ENCODE peak calls at places on chromosomes 2 and 18, in seven cellular contexts. One of them, this sample, is unnamed.

GRCh38 chr2:10433264-10433947 is 14.7 kb downstream of the ODC1 start:
- DNase-seq in endothelial cell: no peak
- DNase-seq in HuH-7: no peak
- DNase-seq in mucosa of gallbladder: no peak
- DNase-seq in sigmoid colon: no peak
- DNase-seq in glutamatergic neuron: no peak
- DNase-seq in iris pigment epithelial cell: no peak
- DNase-seq in this sample: no peak

GRCh38 chr2:183996825-183997823 is 601.2 kb upstream of the ZNF804A start:
- DNase-seq in mucosa of gallbladder: no peak
- DNase-seq in sigmoid colon: no peak
- DNase-seq in glutamatergic neuron: no peak
- DNase-seq in HuH-7: peak; percentile 4
- DNase-seq in endothelial cell: no peak
- DNase-seq in iris pigment epithelial cell: peak; percentile 8
- DNase-seq in this sample: no peak

GRCh38 chr2:40037303-40037702 is 258.2 kb upstream of the THUMPD2 start:
- DNase-seq in sigmoid colon: no peak
- DNase-seq in endothelial cell: no peak
- DNase-seq in mucosa of gallbladder: peak; percentile 14
- DNase-seq in HuH-7: no peak
- DNase-seq in glutamatergic neuron: no peak
- DNase-seq in iris pigment epithelial cell: no peak
- DNase-seq in this sample: no peak

GRCh38 chr2:231286964-231287363 is 88.5 kb downstream of the ARMC9 start:
- DNase-seq in sigmoid colon: no peak
- DNase-seq in mucosa of gallbladder: no peak
- DNase-seq in HuH-7: no peak
- DNase-seq in endothelial cell: no peak
- DNase-seq in glutamatergic neuron: no peak
- DNase-seq in iris pigment epithelial cell: no peak
- DNase-seq in this sample: no peak

GRCh38 chr2:104545055-104545454 is 308.9 kb upstream of the POU3F3 start:
- DNase-seq in endothelial cell: no peak
- DNase-seq in HuH-7: no peak
- DNase-seq in mucosa of gallbladder: no peak
- DNase-seq in sigmoid colon: no peak
- DNase-seq in iris pigment epithelial cell: no peak
- DNase-seq in glutamatergic neuron: no peak
- DNase-seq in this sample: no peak

GRCh38 chr18:50277935-50278334 is 3.4 kb downstream of the MBD1 start:
- DNase-seq in endothelial cell: no peak
- DNase-seq in HuH-7: no peak
- DNase-seq in glutamatergic neuron: no peak
- DNase-seq in iris pigment epithelial cell: peak; percentile 90
- DNase-seq in sigmoid colon: no peak
- DNase-seq in mucosa of gallbladder: no peak
- DNase-seq in this sample: no peak

GRCh38 chr2:149098722-149099121 is 60.2 kb downstream of the LYPD6B start:
- DNase-seq in sigmoid colon: no peak
- DNase-seq in glutamatergic neuron: no peak
- DNase-seq in iris pigment epithelial cell: peak; percentile 51
- DNase-seq in endothelial cell: no peak
- DNase-seq in mucosa of gallbladder: peak; percentile 62
- DNase-seq in HuH-7: no peak
- DNase-seq in this sample: no peak

GRCh38 chr2:28635251-28635650 is 116.4 kb upstream of the PPP1CB start:
- DNase-seq in sigmoid colon: peak; percentile 69
- DNase-seq in mucosa of gallbladder: peak; percentile 45
- DNase-seq in HuH-7: no peak
- DNase-seq in glutamatergic neuron: no peak
- DNase-seq in endothelial cell: no peak
- DNase-seq in iris pigment epithelial cell: peak; percentile 76
- DNase-seq in this sample: peak; percentile 52

GRCh38 chr18:75456277-75456676 is 28.8 kb upstream of the SMIM21 start:
- DNase-seq in sigmoid colon: no peak
- DNase-seq in HuH-7: no peak
- DNase-seq in iris pigment epithelial cell: no peak
- DNase-seq in mucosa of gallbladder: no peak
- DNase-seq in endothelial cell: no peak
- DNase-seq in glutamatergic neuron: no peak
- DNase-seq in this sample: no peak

GRCh38 chr2:40457846-40458245 is 6.0 kb upstream of the SLC8A1 start:
- DNase-seq in HuH-7: no peak
- DNase-seq in iris pigment epithelial cell: no peak
- DNase-seq in sigmoid colon: no peak
- DNase-seq in mucosa of gallbladder: no peak
- DNase-seq in endothelial cell: no peak
- DNase-seq in glutamatergic neuron: no peak
- DNase-seq in this sample: no peak

GRCh38 chr2:195594916-195595694 is 61.9 kb upstream of the SLC39A10 start:
- DNase-seq in mucosa of gallbladder: peak; percentile 38
- DNase-seq in HuH-7: no peak
- DNase-seq in glutamatergic neuron: no peak
- DNase-seq in endothelial cell: no peak
- DNase-seq in iris pigment epithelial cell: no peak
- DNase-seq in sigmoid colon: no peak
- DNase-seq in this sample: no peak

GRCh38 chr2:199466704-199467461 is 9.1 kb upstream of the SATB2 start:
- DNase-seq in HuH-7: no peak
- DNase-seq in endothelial cell: peak; percentile 35
- DNase-seq in sigmoid colon: no peak
- DNase-seq in glutamatergic neuron: peak; percentile 38
- DNase-seq in iris pigment epithelial cell: no peak
- DNase-seq in mucosa of gallbladder: no peak
- DNase-seq in this sample: no peak

GRCh38 chr2:29129586-29130281 is 14.5 kb downstream of the CLIP4 start:
- DNase-seq in sigmoid colon: no peak
- DNase-seq in glutamatergic neuron: no peak
- DNase-seq in mucosa of gallbladder: no peak
- DNase-seq in iris pigment epithelial cell: no peak
- DNase-seq in HuH-7: no peak
- DNase-seq in endothelial cell: no peak
- DNase-seq in this sample: no peak

GRCh38 chr2:226002438-226002837 is 602.9 kb downstream of the NYAP2 start:
- DNase-seq in endothelial cell: no peak
- DNase-seq in sigmoid colon: no peak
- DNase-seq in glutamatergic neuron: no peak
- DNase-seq in iris pigment epithelial cell: peak; percentile 90
- DNase-seq in HuH-7: no peak
- DNase-seq in mucosa of gallbladder: no peak
- DNase-seq in this sample: peak; percentile 35

GRCh38 chr2:46984642-46985476 is 69.3 kb upstream of the MCFD2 start:
- DNase-seq in mucosa of gallbladder: peak; percentile 52
- DNase-seq in HuH-7: no peak
- DNase-seq in sigmoid colon: peak; percentile 91
- DNase-seq in endothelial cell: no peak
- DNase-seq in glutamatergic neuron: no peak
- DNase-seq in iris pigment epithelial cell: peak; percentile 93
- DNase-seq in this sample: peak; percentile 71

GRCh38 chr2:223846524-223846923 is 9.1 kb upstream of the AP1S3 start:
- DNase-seq in endothelial cell: no peak
- DNase-seq in mucosa of gallbladder: no peak
- DNase-seq in sigmoid colon: no peak
- DNase-seq in glutamatergic neuron: no peak
- DNase-seq in HuH-7: no peak
- DNase-seq in iris pigment epithelial cell: peak; percentile 95
- DNase-seq in this sample: no peak

GRCh38 chr18:58942486-58942885 is 77.8 kb downstream of the ZNF532 start:
- DNase-seq in iris pigment epithelial cell: peak; percentile 61
- DNase-seq in HuH-7: peak; percentile 25
- DNase-seq in sigmoid colon: no peak
- DNase-seq in mucosa of gallbladder: no peak
- DNase-seq in endothelial cell: no peak
- DNase-seq in glutamatergic neuron: no peak
- DNase-seq in this sample: no peak

GRCh38 chr2:197813093-197813787 is 8.8 kb downstream of the PLCL1 start:
- DNase-seq in HuH-7: peak; percentile 38
- DNase-seq in glutamatergic neuron: no peak
- DNase-seq in iris pigment epithelial cell: peak; percentile 42
- DNase-seq in mucosa of gallbladder: no peak
- DNase-seq in endothelial cell: no peak
- DNase-seq in sigmoid colon: no peak
- DNase-seq in this sample: no peak

GRCh38 chr2:54575379-54575888 is 119.3 kb downstream of the SPTBN1 start:
- DNase-seq in HuH-7: no peak
- DNase-seq in endothelial cell: no peak
- DNase-seq in glutamatergic neuron: no peak
- DNase-seq in sigmoid colon: peak; percentile 65
- DNase-seq in iris pigment epithelial cell: peak; percentile 92
- DNase-seq in mucosa of gallbladder: no peak
- DNase-seq in this sample: no peak

GRCh38 chr2:72813841-72814240 is 12.0 kb downstream of the EXOC6B start:
- DNase-seq in sigmoid colon: no peak
- DNase-seq in endothelial cell: no peak
- DNase-seq in glutamatergic neuron: no peak
- DNase-seq in mucosa of gallbladder: no peak
- DNase-seq in iris pigment epithelial cell: peak; percentile 82
- DNase-seq in HuH-7: no peak
- DNase-seq in this sample: no peak

GRCh38 chr2:128306931-128307460 is 11.7 kb downstream of the HS6ST1 start:
- DNase-seq in glutamatergic neuron: peak; percentile 34
- DNase-seq in iris pigment epithelial cell: no peak
- DNase-seq in sigmoid colon: peak; percentile 70
- DNase-seq in mucosa of gallbladder: no peak
- DNase-seq in HuH-7: no peak
- DNase-seq in endothelial cell: no peak
- DNase-seq in this sample: peak; percentile 20

GRCh38 chr2:160869411-160869810 is 290.8 kb upstream of the TANK start:
- DNase-seq in sigmoid colon: no peak
- DNase-seq in mucosa of gallbladder: no peak
- DNase-seq in glutamatergic neuron: no peak
- DNase-seq in iris pigment epithelial cell: peak; percentile 94
- DNase-seq in HuH-7: peak; percentile 11
- DNase-seq in endothelial cell: no peak
- DNase-seq in this sample: no peak

GRCh38 chr2:30232027-30232800 is 880 bp downstream of the LBH start:
- DNase-seq in mucosa of gallbladder: no peak
- DNase-seq in iris pigment epithelial cell: peak; percentile 31
- DNase-seq in HuH-7: peak; percentile 54
- DNase-seq in endothelial cell: peak; percentile 73
- DNase-seq in glutamatergic neuron: peak; percentile 74
- DNase-seq in sigmoid colon: peak; percentile 86
- DNase-seq in this sample: peak; percentile 73

GRCh38 chr2:40363631-40364030 is 88.3 kb downstream of the SLC8A1 start:
- DNase-seq in endothelial cell: no peak
- DNase-seq in sigmoid colon: no peak
- DNase-seq in glutamatergic neuron: no peak
- DNase-seq in mucosa of gallbladder: no peak
- DNase-seq in HuH-7: no peak
- DNase-seq in iris pigment epithelial cell: peak; percentile 39
- DNase-seq in this sample: no peak

GRCh38 chr2:48320747-48321146 is 209.2 kb upstream of the STON1 start:
- DNase-seq in iris pigment epithelial cell: peak; percentile 43
- DNase-seq in sigmoid colon: no peak
- DNase-seq in HuH-7: no peak
- DNase-seq in glutamatergic neuron: no peak
- DNase-seq in mucosa of gallbladder: no peak
- DNase-seq in endothelial cell: no peak
- DNase-seq in this sample: no peak

GRCh38 chr2:83686863-83687262 is 772.2 kb downstream of the SUCLG1 start:
- DNase-seq in sigmoid colon: no peak
- DNase-seq in mucosa of gallbladder: no peak
- DNase-seq in HuH-7: no peak
- DNase-seq in iris pigment epithelial cell: no peak
- DNase-seq in endothelial cell: no peak
- DNase-seq in glutamatergic neuron: no peak
- DNase-seq in this sample: no peak

GRCh38 chr2:217804786-217805678 is 197.8 kb downstream of the TNS1 start:
- DNase-seq in sigmoid colon: peak; percentile 62
- DNase-seq in HuH-7: no peak
- DNase-seq in endothelial cell: no peak
- DNase-seq in mucosa of gallbladder: no peak
- DNase-seq in iris pigment epithelial cell: peak; percentile 27
- DNase-seq in glutamatergic neuron: peak; percentile 15
- DNase-seq in this sample: no peak

GRCh38 chr2:216391401-216391800 is 19.1 kb upstream of the MARCHF4 start:
- DNase-seq in sigmoid colon: no peak
- DNase-seq in mucosa of gallbladder: no peak
- DNase-seq in endothelial cell: no peak
- DNase-seq in glutamatergic neuron: no peak
- DNase-seq in HuH-7: no peak
- DNase-seq in iris pigment epithelial cell: peak; percentile 58
- DNase-seq in this sample: no peak

GRCh38 chr2:1730047-1730937 is 14.0 kb downstream of the PXDN start:
- DNase-seq in endothelial cell: no peak
- DNase-seq in sigmoid colon: peak; percentile 84
- DNase-seq in iris pigment epithelial cell: peak; percentile 92
- DNase-seq in HuH-7: no peak
- DNase-seq in glutamatergic neuron: no peak
- DNase-seq in mucosa of gallbladder: peak; percentile 35
- DNase-seq in this sample: peak; percentile 30

GRCh38 chr18:55247032-55247431 is 287.8 kb upstream of the CCDC68 start:
- DNase-seq in HuH-7: no peak
- DNase-seq in iris pigment epithelial cell: no peak
- DNase-seq in mucosa of gallbladder: no peak
- DNase-seq in glutamatergic neuron: no peak
- DNase-seq in endothelial cell: no peak
- DNase-seq in sigmoid colon: no peak
- DNase-seq in this sample: no peak

GRCh38 chr2:152506843-152507242 is 171.9 kb downstream of the FMNL2 start:
- DNase-seq in endothelial cell: no peak
- DNase-seq in iris pigment epithelial cell: peak; percentile 94
- DNase-seq in HuH-7: no peak
- DNase-seq in mucosa of gallbladder: no peak
- DNase-seq in sigmoid colon: no peak
- DNase-seq in glutamatergic neuron: no peak
- DNase-seq in this sample: no peak

GRCh38 chr2:24926602-24927252 is 6.7 kb upstream of the ADCY3 start:
- DNase-seq in mucosa of gallbladder: peak; percentile 32
- DNase-seq in iris pigment epithelial cell: peak; percentile 31
- DNase-seq in HuH-7: no peak
- DNase-seq in sigmoid colon: peak; percentile 89
- DNase-seq in endothelial cell: no peak
- DNase-seq in glutamatergic neuron: no peak
- DNase-seq in this sample: peak; percentile 77

GRCh38 chr2:186031229-186031628 is 292.6 kb downstream of the FSIP2 start:
- DNase-seq in mucosa of gallbladder: no peak
- DNase-seq in iris pigment epithelial cell: no peak
- DNase-seq in endothelial cell: no peak
- DNase-seq in glutamatergic neuron: no peak
- DNase-seq in sigmoid colon: no peak
- DNase-seq in HuH-7: no peak
- DNase-seq in this sample: no peak

GRCh38 chr18:56389190-56389589 is 249.2 kb downstream of the TXNL1 start:
- DNase-seq in HuH-7: no peak
- DNase-seq in endothelial cell: no peak
- DNase-seq in glutamatergic neuron: no peak
- DNase-seq in sigmoid colon: no peak
- DNase-seq in mucosa of gallbladder: no peak
- DNase-seq in iris pigment epithelial cell: no peak
- DNase-seq in this sample: no peak

GRCh38 chr2:233832869-233833812 is 21.2 kb downstream of the HJURP start:
- DNase-seq in sigmoid colon: peak; percentile 61
- DNase-seq in glutamatergic neuron: peak; percentile 56
- DNase-seq in endothelial cell: peak; percentile 26
- DNase-seq in iris pigment epithelial cell: peak; percentile 74
- DNase-seq in HuH-7: peak; percentile 91
- DNase-seq in mucosa of gallbladder: peak; percentile 18
- DNase-seq in this sample: no peak

GRCh38 chr2:26298638-26299393 is 47.1 kb upstream of the SELENOI start:
- DNase-seq in mucosa of gallbladder: peak; percentile 38
- DNase-seq in sigmoid colon: peak; percentile 84
- DNase-seq in HuH-7: no peak
- DNase-seq in iris pigment epithelial cell: peak; percentile 54
- DNase-seq in glutamatergic neuron: no peak
- DNase-seq in endothelial cell: no peak
- DNase-seq in this sample: no peak

GRCh38 chr2:119352357-119352756 is 14.3 kb downstream of the C2orf76 start:
- DNase-seq in HuH-7: no peak
- DNase-seq in glutamatergic neuron: no peak
- DNase-seq in sigmoid colon: no peak
- DNase-seq in mucosa of gallbladder: no peak
- DNase-seq in iris pigment epithelial cell: no peak
- DNase-seq in endothelial cell: no peak
- DNase-seq in this sample: no peak